ENCODE peak calls at places on chromosomes 12 and 14, in eight cellular contexts. C, N, D, A, K, V, B and I are unnamed samples.

GRCh38 chr12:112950701-112951100 is 12.4 kb downstream of the OAS3 start:
- DNase-seq in K (no peak), A (no peak), D (no peak), V (no peak), C (no peak), B (no peak), N (no peak), I (no peak)

GRCh38 chr12:103751600-103751999 is 89.4 kb downstream of the NT5DC3 start:
- DNase-seq in C (peak), N (no peak), B (no peak), D (no peak), V (no peak), A (peak), K (no peak), I (no peak)

GRCh38 chr12:120822832-120823503 is 81.2 kb downstream of the SPPL3 start:
- DNase-seq in D (no peak), A (no peak), N (no peak), C (no peak), B (no peak), K (peak), V (peak), I (no peak)

GRCh38 chr14:58769766-58770165 is 132.0 kb downstream of the DACT1 start:
- DNase-seq in A (no peak), C (no peak), D (no peak), K (no peak), B (no peak), V (no peak), N (no peak), I (no peak)

GRCh38 chr12:138898-139534 is 72.4 kb downstream of the IQSEC3 start:
- DNase-seq in K (peak), D (no peak), A (peak), V (no peak), B (no peak), C (no peak), N (peak), I (peak)

GRCh38 chr14:53783256-53783655 is 173.4 kb downstream of the BMP4 start:
- DNase-seq in V (no peak), A (no peak), D (no peak), C (no peak), N (no peak), B (no peak), K (no peak), I (no peak)

GRCh38 chr12:67067453-67068203 is 201.5 kb upstream of the CAND1 start:
- DNase-seq in A (no peak), B (no peak), N (no peak), V (no peak), D (no peak), K (no peak), C (no peak), I (no peak)

GRCh38 chr12:65856521-65856920 is 32.2 kb downstream of the HMGA2 start:
- DNase-seq in B (no peak), N (no peak), C (no peak), V (no peak), D (no peak), K (no peak), A (no peak), I (no peak)

GRCh38 chr14:100336618-100337530 is 13.7 kb downstream of the SLC25A47 start:
- DNase-seq in V (no peak), D (no peak), N (no peak), A (no peak), K (no peak), B (no peak), C (no peak), I (no peak)

GRCh38 chr12:131852551-131853299 is 24.5 kb downstream of the MMP17 start:
- DNase-seq in K (no peak), C (no peak), N (no peak), A (peak), D (no peak), V (no peak), B (no peak), I (no peak)

GRCh38 chr14:68140111-68140741 is 320.6 kb downstream of the RAD51B start:
- DNase-seq in C (peak), V (no peak), A (peak), D (peak), B (no peak), N (peak), K (no peak), I (peak)

GRCh38 chr12:48810817-48811453 is 7.4 kb upstream of the CACNB3 start:
- DNase-seq in A (peak), C (peak), B (no peak), V (no peak), K (no peak), D (peak), N (peak), I (peak)

GRCh38 chr14:91911474-91912032 is 35.9 kb downstream of the FBLN5 start:
- DNase-seq in B (peak), N (no peak), D (peak), K (peak), V (peak), C (peak), A (peak), I (peak)

GRCh38 chr14:102159841-102160240 is 20.1 kb downstream of the WDR20 start:
- DNase-seq in A (no peak), D (no peak), K (no peak), B (no peak), C (no peak), V (no peak), N (no peak), I (no peak)

GRCh38 chr12:966715-967114 is 17.2 kb upstream of the RAD52 start:
- DNase-seq in V (no peak), D (no peak), N (no peak), C (no peak), A (no peak), K (no peak), B (no peak), I (no peak)

GRCh38 chr12:47078733-47079364 is 572 bp upstream of the PCED1B start:
- DNase-seq in C (peak), K (no peak), D (no peak), A (peak), B (no peak), N (no peak), V (peak), I (no peak)

GRCh38 chr12:90499793-90500192 is 455.2 kb downstream of the CCER1 start:
- DNase-seq in V (peak), C (no peak), N (no peak), B (no peak), K (no peak), A (no peak), D (no peak), I (no peak)

GRCh38 chr14:105294142-105294597 is 6.6 kb downstream of the BRF1 start:
- DNase-seq in B (peak), C (peak), K (no peak), A (peak), D (peak), N (no peak), V (peak), I (no peak)

GRCh38 chr12:132329036-132329738 is at the start of gene GALNT9:
- DNase-seq in D (no peak), B (no peak), A (no peak), C (no peak), K (peak), V (no peak), N (no peak), I (peak)

GRCh38 chr14:92637228-92637627 is 111.2 kb downstream of the LGMN start:
- DNase-seq in C (peak), A (peak), N (peak), K (peak), D (peak), B (no peak), V (no peak), I (no peak)

GRCh38 chr14:63773504-63773903 is 45.6 kb upstream of the SGPP1 start:
- DNase-seq in A (no peak), N (no peak), C (no peak), B (no peak), D (no peak), V (no peak), K (no peak), I (no peak)

GRCh38 chr14:68501621-68502052 is 291.2 kb downstream of the ZFP36L1 start:
- DNase-seq in C (no peak), B (no peak), D (no peak), N (no peak), K (no peak), A (no peak), V (no peak), I (no peak)

GRCh38 chr14:59913187-59913586 is 6.8 kb upstream of the LRRC9 start:
- DNase-seq in D (no peak), A (no peak), B (no peak), V (no peak), C (no peak), K (no peak), N (no peak), I (no peak)

GRCh38 chr14:102906616-102907302 is 15.7 kb upstream of the AMN start:
- DNase-seq in V (no peak), B (no peak), C (no peak), A (no peak), D (no peak), N (no peak), K (no peak), I (no peak)

GRCh38 chr14:59601056-59601455 is 24.4 kb upstream of the CCDC175 start:
- DNase-seq in K (no peak), N (no peak), A (no peak), V (no peak), D (no peak), B (no peak), C (no peak), I (peak)

GRCh38 chr12:55407866-55408265 is 7.5 kb downstream of the OR6C65 start:
- DNase-seq in B (no peak), C (no peak), V (no peak), N (no peak), A (no peak), K (no peak), D (no peak), I (no peak)

GRCh38 chr12:90099288-90099687 is 390.6 kb upstream of the ATP2B1 start:
- DNase-seq in C (no peak), K (no peak), B (no peak), N (peak), A (peak), V (no peak), D (peak), I (no peak)

GRCh38 chr14:35261774-35262173 is 30.4 kb upstream of the PSMA6 start:
- DNase-seq in A (peak), C (no peak), D (peak), V (no peak), K (no peak), B (no peak), N (peak), I (peak)

GRCh38 chr12:89450922-89451321 is 73.7 kb downstream of the GALNT4 start:
- DNase-seq in D (peak), B (no peak), A (peak), K (no peak), N (peak), V (no peak), C (peak), I (peak)

GRCh38 chr14:81473456-81474155 is 60.0 kb downstream of the SEL1L start:
- DNase-seq in C (no peak), K (no peak), A (no peak), B (no peak), D (no peak), V (no peak), N (no peak), I (no peak)

GRCh38 chr12:110689601-110690430 is 901 bp upstream of the HVCN1 start:
- DNase-seq in K (no peak), N (no peak), C (no peak), B (peak), A (no peak), D (no peak), V (no peak), I (no peak)

GRCh38 chr14:55537782-55538181 is 42.2 kb upstream of the KTN1 start:
- DNase-seq in D (no peak), C (no peak), V (no peak), K (no peak), N (no peak), B (no peak), A (no peak), I (no peak)

GRCh38 chr12:38850463-38850862 is 54.9 kb downstream of the CPNE8 start:
- DNase-seq in B (no peak), D (no peak), C (no peak), K (no peak), V (no peak), N (peak), A (no peak), I (peak)

GRCh38 chr14:99189201-99189801 is 82.7 kb downstream of the BCL11B start:
- DNase-seq in V (no peak), K (no peak), C (no peak), B (no peak), A (no peak), N (no peak), D (no peak), I (no peak)

GRCh38 chr14:90397401-90398314 is 829 bp downstream of the CALM1 start:
- DNase-seq in B (peak), A (peak), C (no peak), N (peak), K (peak), D (peak), V (peak), I (no peak)